ENCODE peak calls at places on chromosome 18, in nine cellular contexts. S, R, G, L, J, B, A, H and E are unnamed samples.
A peak's percentile ranks its signal among the peaks of the same experiment; 100 is the strongest.

GRCh38 chr18:67520276-67521035 is 3.9 kb upstream of the DSEL start:
- DNase-seq in G (no peak), A (no peak), S (no peak), H (no peak), R (no peak), L (no peak), B (peak; percentile 88), J (no peak), E (peak; percentile 96)

GRCh38 chr18:8341481-8342230 is 267.6 kb upstream of the RAB12 start:
- DNase-seq in S (no peak), H (no peak), G (no peak), L (no peak), J (peak; percentile 59), A (peak; percentile 25), B (peak; percentile 72), R (no peak), E (peak; percentile 76)

GRCh38 chr18:29841631-29842030 is 1200.9 kb downstream of the DSC3 start:
- DNase-seq in L (no peak), H (no peak), A (no peak), G (no peak), B (no peak), R (no peak), J (no peak), S (no peak), E (no peak)

GRCh38 chr18:78780719-78781600 is 198.7 kb upstream of the SALL3 start:
- DNase-seq in H (no peak), G (no peak), J (no peak), S (no peak), B (no peak), R (no peak), L (no peak), A (no peak), E (no peak)

GRCh38 chr18:45670281-45670962 is 53.6 kb upstream of the SLC14A1 start:
- DNase-seq in L (no peak), J (no peak), A (no peak), S (no peak), R (no peak), B (peak; percentile 84), H (peak; percentile 6), G (no peak), E (peak; percentile 56)

GRCh38 chr18:22108674-22109073 is 60.7 kb upstream of the GATA6 start:
- DNase-seq in B (peak; percentile 22), G (no peak), S (no peak), R (no peak), L (no peak), H (no peak), J (no peak), A (peak; percentile 27), E (peak; percentile 9)

GRCh38 chr18:75211002-75211621 is 515 bp downstream of the TSHZ1 start:
- DNase-seq in H (no peak), S (peak; percentile 48), B (peak; percentile 34), R (peak; percentile 15), G (peak; percentile 28), J (peak; percentile 3), L (peak; percentile 39), A (peak; percentile 26), E (no peak)

GRCh38 chr18:56407631-56408030 is 230.8 kb downstream of the TXNL1 start:
- DNase-seq in R (no peak), B (no peak), A (no peak), J (no peak), H (no peak), G (no peak), S (no peak), L (no peak), E (no peak)

GRCh38 chr18:9108911-9109310 is 6.4 kb downstream of the NDUFV2 start:
- DNase-seq in B (no peak), H (no peak), J (no peak), L (no peak), A (no peak), R (no peak), S (no peak), G (no peak), E (no peak)

GRCh38 chr18:13273800-13274199 is 55.2 kb downstream of the LDLRAD4 start:
- DNase-seq in B (no peak), L (no peak), J (no peak), G (no peak), A (no peak), R (peak; percentile 37), H (no peak), S (no peak), E (no peak)

GRCh38 chr18:62399781-62400308 is 74.7 kb downstream of the TNFRSF11A start:
- DNase-seq in R (no peak), G (no peak), H (no peak), S (no peak), L (peak; percentile 27), J (peak; percentile 60), B (peak; percentile 15), A (peak; percentile 60), E (no peak)

GRCh38 chr18:68409585-68409984 is 305.3 kb downstream of the TMX3 start:
- DNase-seq in H (no peak), B (no peak), J (no peak), L (no peak), S (no peak), G (no peak), R (no peak), A (no peak), E (no peak)

GRCh38 chr18:54812885-54813284 is 15.4 kb upstream of the RAB27B start:
- DNase-seq in B (no peak), G (no peak), J (no peak), A (no peak), S (no peak), H (no peak), R (no peak), L (no peak), E (no peak)

GRCh38 chr18:2980607-2980923 is 32.4 kb downstream of the LPIN2 start:
- DNase-seq in R (no peak), S (no peak), G (no peak), H (no peak), L (no peak), J (no peak), B (no peak), A (no peak), E (no peak)

GRCh38 chr18:23972416-23972815 is 42.1 kb upstream of the TTC39C start:
- DNase-seq in L (no peak), R (peak; percentile 20), A (no peak), G (no peak), J (no peak), S (no peak), H (no peak), B (no peak), E (peak; percentile 44)

GRCh38 chr18:12008842-12009580 is 27.7 kb downstream of the IMPA2 start:
- DNase-seq in G (no peak), H (no peak), S (no peak), J (no peak), A (no peak), B (no peak), L (no peak), R (no peak), E (no peak)

GRCh38 chr18:59691046-59691395 is 6.2 kb downstream of the CCBE1 start:
- DNase-seq in L (no peak), A (no peak), B (peak; percentile 42), R (no peak), J (peak; percentile 46), G (no peak), H (no peak), S (no peak), E (peak; percentile 42)

GRCh38 chr18:45957100-45957499 is 10.0 kb downstream of the EPG5 start:
- DNase-seq in R (no peak), G (no peak), B (peak; percentile 55), H (no peak), S (no peak), A (no peak), J (no peak), L (no peak), E (peak; percentile 61)

GRCh38 chr18:48680871-48681270 is 142.0 kb downstream of the CTIF start:
- DNase-seq in G (peak; percentile 54), J (no peak), A (no peak), L (peak; percentile 73), B (peak; percentile 59), R (no peak), H (no peak), S (no peak), E (no peak)

GRCh38 chr18:49371073-49371472 is 89.4 kb downstream of the DYM start:
- DNase-seq in J (no peak), L (no peak), G (no peak), B (no peak), R (no peak), A (no peak), H (no peak), S (no peak), E (no peak)

GRCh38 chr18:80247403-80247916 is at the start of gene PARD6G:
- DNase-seq in L (peak; percentile 80), H (peak; percentile 34), A (peak; percentile 71), S (peak; percentile 89), G (peak; percentile 77), J (peak; percentile 21), R (peak; percentile 43), B (peak; percentile 75), E (peak; percentile 71)

GRCh38 chr18:72104851-72105250 is 439.3 kb downstream of the CBLN2 start:
- DNase-seq in L (no peak), B (no peak), J (no peak), S (no peak), A (no peak), G (no peak), R (no peak), H (no peak), E (no peak)

GRCh38 chr18:58186258-58186948 is 142.4 kb downstream of the NEDD4L start:
- DNase-seq in R (no peak), A (no peak), S (no peak), J (peak; percentile 66), B (peak; percentile 49), L (no peak), H (no peak), G (no peak), E (peak; percentile 40)

GRCh38 chr18:58776084-58776483 is 88.6 kb upstream of the ZNF532 start:
- DNase-seq in B (peak; percentile 45), G (no peak), J (peak; percentile 38), H (no peak), L (no peak), A (no peak), R (no peak), S (no peak), E (no peak)

GRCh38 chr18:57353940-57354461 is 1.6 kb downstream of the ST8SIA3 start:
- DNase-seq in S (peak; percentile 55), B (peak; percentile 46), R (no peak), L (peak; percentile 87), G (peak; percentile 80), H (no peak), A (peak; percentile 20), J (no peak), E (peak; percentile 11)

GRCh38 chr18:66560092-66560491 is 43.8 kb downstream of the CDH19 start:
- DNase-seq in R (no peak), G (peak; percentile 13), S (no peak), H (no peak), L (peak; percentile 34), J (peak; percentile 19), B (peak; percentile 37), A (peak; percentile 1), E (no peak)

GRCh38 chr18:45920367-45920766 is 46.8 kb downstream of the EPG5 start:
- DNase-seq in S (no peak), A (no peak), G (no peak), B (peak; percentile 93), J (peak; percentile 83), H (no peak), L (no peak), R (no peak), E (peak; percentile 71)

GRCh38 chr18:9719421-9719981 is 11.4 kb downstream of the RAB31 start:
- DNase-seq in S (no peak), R (no peak), L (no peak), J (peak; percentile 91), A (no peak), G (no peak), H (no peak), B (peak; percentile 82), E (peak; percentile 75)

GRCh38 chr18:62781893-62782292 is 66.6 kb downstream of the PHLPP1 start:
- DNase-seq in B (peak; percentile 80), J (peak; percentile 48), S (no peak), A (no peak), G (no peak), H (no peak), L (no peak), R (no peak), E (peak; percentile 86)

GRCh38 chr18:23629444-23629946 is 33.2 kb downstream of the ANKRD29 start:
- DNase-seq in B (no peak), A (peak; percentile 45), G (no peak), L (no peak), S (peak; percentile 36), H (no peak), R (no peak), J (no peak), E (no peak)

GRCh38 chr18:47929681-47930085 is 776 bp downstream of the SMAD2 start:
- DNase-seq in L (no peak), H (no peak), B (peak; percentile 65), R (no peak), J (peak; percentile 2), A (no peak), G (no peak), S (no peak), E (peak; percentile 70)